ENCODE peak calls at places on chromosomes 2 and 18, in nine cellular contexts. S, T, D, P, R, B, Y, L and W are unnamed samples. For H3K9me3, the result is how much of the 10 kb centered on the place peaks cover.

GRCh38 chr2:12076810-12077209 is 330.4 kb downstream of the LPIN1 start:
- DNase-seq in R (no peak), S (no peak), L (no peak), T (no peak), Y (no peak), P (no peak), B (no peak), D (no peak), W (no peak)

GRCh38 chr2:85278361-85278760 is 49.4 kb downstream of the TGOLN2 start:
- DNase-seq in Y (no peak), D (no peak), L (no peak), S (no peak), T (no peak), R (peak), P (no peak), B (no peak), W (no peak)

GRCh38 chr2:98483257-98483861 is 38.7 kb downstream of the INPP4A start:
- DNase-seq in S (peak), T (peak), Y (no peak), P (no peak), R (no peak), B (peak), D (no peak), L (no peak), W (no peak)

GRCh38 chr2:71849111-71849510 is 298.6 kb downstream of the CYP26B1 start:
- DNase-seq in P (no peak), R (no peak), B (no peak), T (no peak), S (no peak), L (no peak), D (no peak), Y (no peak), W (no peak)

GRCh38 chr2:36609507-36609906 is 11.5 kb upstream of the FEZ2 start:
- DNase-seq in Y (no peak), L (no peak), S (no peak), R (no peak), B (no peak), P (no peak), T (no peak), D (no peak), W (no peak)

GRCh38 chr18:30481871-30482270 is 560.7 kb downstream of the DSC3 start:
- DNase-seq in P (no peak), Y (no peak), T (no peak), B (no peak), L (no peak), D (no peak), R (no peak), S (no peak), W (no peak)

GRCh38 chr18:54357082-54357659 is 487 bp downstream of the STARD6 start:
- DNase-seq in S (no peak), Y (no peak), P (no peak), B (no peak), L (no peak), T (no peak), R (no peak), D (no peak), W (no peak)

GRCh38 chr18:56574827-56575226 is 63.6 kb downstream of the TXNL1 start:
- DNase-seq in R (peak), Y (no peak), S (no peak), L (peak), B (no peak), T (no peak), P (no peak), D (peak), W (no peak)

GRCh38 chr2:11676640-11677039 is 6.6 kb upstream of the NTSR2 start:
- DNase-seq in L (no peak), R (no peak), P (no peak), D (no peak), T (no peak), Y (no peak), B (peak), S (no peak), W (no peak)

DNA sequence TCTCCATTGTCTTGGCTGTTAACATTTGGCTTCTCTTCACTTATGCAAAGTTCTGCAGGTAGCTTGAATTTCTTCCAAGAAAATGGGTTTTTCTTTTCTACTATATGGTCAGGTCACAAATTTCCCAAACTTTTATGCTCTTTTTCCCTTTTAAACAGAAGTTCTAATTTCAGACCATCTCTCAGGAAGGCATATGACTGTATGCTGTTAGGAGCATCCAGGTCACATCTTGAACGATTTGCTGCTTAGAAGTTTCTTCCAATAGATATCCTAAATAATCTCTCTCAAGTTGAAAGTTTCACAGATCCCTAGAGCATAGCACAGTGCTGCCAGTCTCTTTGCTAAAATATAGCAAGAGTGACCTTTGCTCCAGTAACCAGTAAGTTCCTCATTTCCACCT is 932.5 kb downstream of the DPP10 start:
- DNase-seq in L (no peak), S (no peak), Y (no peak), B (no peak), T (no peak), P (no peak), D (no peak), R (no peak), W (no peak)
- H3K9me3 ChIP-seq in L (under half), S (under half), Y (under half), B (under half), T (under half), P (under half), D (under half), R (under half), W (under half)

DNA sequence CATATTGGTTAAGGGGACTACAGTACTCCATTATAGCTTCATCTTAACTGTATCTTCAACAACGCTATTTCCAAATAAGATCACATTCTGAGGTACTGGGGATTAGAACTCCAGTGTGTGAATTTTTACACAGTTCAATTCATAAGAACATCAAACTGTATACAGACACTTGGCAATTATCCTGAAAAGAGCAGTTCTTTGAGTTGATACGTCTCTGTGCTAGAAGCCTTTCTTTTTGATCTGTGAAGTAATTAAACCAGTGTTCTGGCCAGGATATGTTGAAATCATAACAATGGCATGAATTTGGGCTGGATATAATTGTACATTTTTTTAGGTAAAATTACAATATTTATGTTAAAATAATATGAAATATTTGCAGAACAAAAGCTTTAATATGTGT is 93.5 kb upstream of the ITPRID2 start:
- DNase-seq in B (no peak), P (no peak), T (no peak), Y (no peak), S (no peak), L (no peak), D (no peak), R (peak), W (no peak)
- H3K9me3 ChIP-seq in B (under half), P (under half), T (under half), Y (under half), S (under half), L (under half), D (under half), R (under half), W (under half)

GRCh38 chr2:239634769-239635168 is 233.9 kb upstream of the HDAC4 start:
- DNase-seq in Y (no peak), S (no peak), T (no peak), R (no peak), D (no peak), P (no peak), B (no peak), L (no peak), W (no peak)
- H3K9me3 ChIP-seq in Y (under half), S (under half), T (under half), R (under half), D (under half), P (under half), B (under half), L (under half), W (under half)

DNA sequence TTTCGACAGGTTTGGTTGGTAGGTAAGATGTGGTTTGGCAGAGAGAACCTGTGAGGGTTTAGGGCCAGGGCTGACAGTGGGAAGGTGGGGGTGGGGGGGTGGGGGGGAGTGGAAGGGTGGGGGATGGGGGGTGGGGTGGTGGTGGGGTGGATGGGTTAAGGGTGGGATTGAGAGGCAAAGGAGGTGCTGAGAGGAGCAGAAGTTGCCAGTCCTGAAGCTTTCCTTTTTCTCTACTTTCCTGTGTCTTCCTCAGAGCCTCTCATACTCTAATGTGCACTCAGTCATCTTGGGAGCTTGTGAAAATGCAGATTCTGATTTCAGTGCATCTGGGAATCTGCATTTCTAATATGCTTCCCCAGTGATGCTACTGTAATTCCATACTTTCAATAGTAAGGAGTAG is 21.0 kb downstream of the MAP4K4 start:
- DNase-seq in R (no peak), L (no peak), B (no peak), S (no peak), D (no peak), T (no peak), P (no peak), Y (no peak), W (no peak)
- H3K9me3 ChIP-seq in R (under half), L (under half), B (under half), S (under half), D (under half), T (under half), P (under half), Y (under half), W (under half)

GRCh38 chr2:96085541-96086355 is 30.6 kb downstream of the ADRA2B start:
- DNase-seq in S (no peak), T (no peak), R (no peak), B (peak), L (no peak), D (no peak), Y (no peak), P (no peak), W (no peak)

GRCh38 chr2:96082211-96083063 is 33.9 kb downstream of the ADRA2B start:
- DNase-seq in B (peak), D (no peak), P (no peak), T (no peak), Y (no peak), R (no peak), S (no peak), L (no peak), W (no peak)

GRCh38 chr2:96087130-96087529 is 29.2 kb downstream of the ADRA2B start:
- DNase-seq in D (no peak), P (no peak), T (no peak), S (no peak), B (no peak), R (no peak), Y (no peak), L (no peak), W (no peak)

GRCh38 chr2:96083064-96083889 is 33.1 kb downstream of the ADRA2B start:
- DNase-seq in S (no peak), L (no peak), Y (no peak), D (peak), T (no peak), R (no peak), P (no peak), B (peak), W (no peak)

DNA sequence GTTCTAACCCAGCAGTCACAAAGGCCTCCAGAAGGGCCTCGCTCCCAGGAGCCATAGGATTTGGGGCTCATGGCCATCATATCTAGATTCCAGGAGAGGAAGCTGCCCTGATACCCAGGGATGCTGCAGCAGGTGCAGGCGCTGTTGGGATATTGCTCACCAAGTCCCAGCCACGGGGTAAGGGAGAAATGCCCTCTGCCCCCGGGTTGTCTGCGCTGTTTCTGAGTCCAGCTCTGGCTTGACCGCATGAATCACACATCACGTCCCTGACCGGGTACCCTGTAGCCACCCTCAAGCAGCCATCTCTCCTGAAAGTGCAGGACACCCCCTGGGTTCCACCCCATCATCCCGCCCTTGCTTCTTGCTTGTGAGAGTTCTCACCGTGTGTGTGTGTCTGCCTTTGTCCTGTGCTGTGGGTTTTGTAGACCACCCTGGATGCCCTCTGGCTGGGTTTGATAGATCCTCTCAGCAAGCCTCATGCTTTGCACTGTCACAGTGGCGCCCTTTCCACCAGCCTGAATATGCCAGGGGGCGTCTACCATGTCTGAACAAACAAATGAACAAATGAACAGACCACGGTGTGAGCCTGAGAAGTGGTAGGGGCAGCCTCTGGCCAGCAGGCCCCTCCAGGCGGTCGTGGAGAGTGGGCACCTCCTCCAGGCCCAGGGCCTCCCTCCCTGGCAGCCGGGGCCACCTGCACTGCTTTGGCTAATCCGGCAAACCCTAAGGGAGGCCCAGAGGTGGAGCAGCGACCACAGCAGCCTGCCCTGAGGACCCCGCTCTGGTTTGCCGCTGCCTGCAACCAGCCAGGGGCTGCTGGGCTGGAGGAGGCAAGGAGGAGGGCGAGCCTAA is 32.1 kb downstream of the ADRA2B start:
- DNase-seq in D (no peak), T (no peak), S (no peak), B (peak), Y (no peak), L (no peak), P (no peak), R (no peak), W (no peak)
- H3K9me3 ChIP-seq in D (under half), T (under half), S (under half), B (under half), Y (under half), L (under half), P (under half), R (under half), W (under half)